ENCODE peak calls at places on chromosome 21, in five cellular contexts. Y, N, E, P and V are unnamed samples. For H3K4me1, the result is how much of the 10 kb centered on the place peaks cover.

GRCh38 chr21:21232320-21232719 is 234.1 kb downstream of the NCAM2 start:
- DNase-seq in Y (peak), N (no peak), E (peak), P (no peak), V (no peak)

GRCh38 chr21:40049031-40049958 is 182.1 kb downstream of the PCP4 start:
- DNase-seq in Y (peak), N (peak), E (peak), P (peak), V (peak)

GRCh38 chr21:31335957-31336738 is 7.9 kb downstream of the TIAM1 start:
- DNase-seq in Y (no peak), N (peak), E (peak), P (peak), V (no peak)

GRCh38 chr21:39556176-39556575 is 56.6 kb upstream of the B3GALT5 start:
- DNase-seq in Y (no peak), N (no peak), E (no peak), P (no peak), V (no peak)

GRCh38 chr21:35593000-35593502 is 467.3 kb downstream of the SETD4 start:
- DNase-seq in Y (no peak), N (no peak), E (peak), P (peak), V (no peak)

GRCh38 chr21:31425158-31425557 is 81.1 kb upstream of the TIAM1 start:
- DNase-seq in Y (no peak), N (no peak), E (no peak), P (no peak), V (no peak)

GRCh38 chr21:28705616-28706015 is 287.1 kb downstream of the LTN1 start:
- DNase-seq in Y (no peak), N (no peak), E (peak), P (no peak), V (no peak)

GRCh38 chr21:30577766-30578165 is 12.4 kb downstream of the KRTAP22-2 start:
- DNase-seq in Y (no peak), N (no peak), E (no peak), P (no peak), V (no peak)

GRCh38 chr21:25189497-25189896 is 417.8 kb downstream of the MRPL39 start:
- DNase-seq in Y (no peak), N (no peak), E (no peak), P (no peak), V (no peak)

GRCh38 chr21:31216206-31216605 is 127.9 kb downstream of the TIAM1 start:
- DNase-seq in Y (no peak), N (no peak), E (peak), P (no peak), V (no peak)

GRCh38 chr21:35025206-35026152 is 23.6 kb downstream of the RUNX1 start:
- DNase-seq in Y (no peak), N (no peak), E (no peak), P (no peak), V (no peak)

GRCh38 chr21:35202431-35202830 is 153.3 kb upstream of the RUNX1 start:
- DNase-seq in Y (no peak), N (no peak), E (peak), P (no peak), V (no peak)

GRCh38 chr21:8992731-8993174 is 1528.6 kb upstream of the TPTE start:
- DNase-seq in Y (no peak), N (no peak), E (no peak), P (no peak), V (no peak)

GRCh38 chr21:17438642-17439041 is 74.2 kb upstream of the CXADR start:
- DNase-seq in Y (no peak), N (no peak), E (no peak), P (no peak), V (no peak)

GRCh38 chr21:28193189-28193588 is 799.5 kb downstream of the LTN1 start:
- DNase-seq in Y (no peak), N (no peak), E (no peak), P (no peak), V (no peak)

GRCh38 chr21:32515869-32516268 is 69.5 kb downstream of the TCP10L start:
- DNase-seq in Y (no peak), N (no peak), E (peak), P (no peak), V (no peak)

GRCh38 chr21:28485301-28486022 is 507.2 kb downstream of the LTN1 start:
- DNase-seq in Y (no peak), N (no peak), E (peak), P (no peak), V (no peak)

GRCh38 chr21:35428489-35428888 is 379.4 kb upstream of the RUNX1 start:
- DNase-seq in Y (peak), N (peak), E (no peak), P (no peak), V (peak)

GRCh38 chr21:35520302-35520701 is 471.2 kb upstream of the RUNX1 start:
- DNase-seq in Y (no peak), N (no peak), E (no peak), P (no peak), V (no peak)

GRCh38 chr21:29477941-29478340 is 179.2 kb downstream of the BACH1 start:
- DNase-seq in Y (no peak), N (no peak), E (peak), P (peak), V (no peak)

GRCh38 chr21:33642896-33643657 is 776 bp downstream of the ITSN1 start:
- DNase-seq in Y (peak), N (no peak), E (peak), P (peak), V (no peak)

GRCh38 chr21:34202553-34203332 is 129.4 kb downstream of the MRPS6 start:
- DNase-seq in Y (peak), N (no peak), E (no peak), P (no peak), V (peak)

GRCh38 chr21:33273044-33273443 is 6.9 kb downstream of the IL10RB start:
- DNase-seq in Y (no peak), N (no peak), E (no peak), P (peak), V (no peak)

GRCh38 chr21:34999397-34999941 is 49.6 kb downstream of the RUNX1 start:
- DNase-seq in Y (no peak), N (no peak), E (no peak), P (no peak), V (no peak)

GRCh38 chr21:28632718-28633408 is 359.8 kb downstream of the LTN1 start:
- DNase-seq in Y (no peak), N (no peak), E (peak), P (peak), V (no peak)

GRCh38 chr21:28332796-28333195 is 659.9 kb downstream of the LTN1 start:
- DNase-seq in Y (no peak), N (no peak), E (no peak), P (no peak), V (no peak)

GRCh38 chr21:32884062-32884461 is 112.5 kb upstream of the PAXBP1 start:
- DNase-seq in Y (no peak), N (no peak), E (no peak), P (no peak), V (no peak)

GRCh38 chr21:34029724-34030528 is 43.5 kb upstream of the MRPS6 start:
- DNase-seq in Y (peak), N (peak), E (peak), P (no peak), V (no peak)

GRCh38 chr21:15531986-15532385 is 197.8 kb upstream of the USP25 start:
- DNase-seq in Y (no peak), N (no peak), E (no peak), P (no peak), V (no peak)

GRCh38 chr21:34693192-34693810 is 24.5 kb downstream of the CLIC6 start:
- DNase-seq in Y (peak), N (peak), E (peak), P (peak), V (no peak)

GRCh38 chr21:39663066-39663465 is 50.3 kb downstream of the B3GALT5 start:
- DNase-seq in Y (no peak), N (no peak), E (no peak), P (no peak), V (no peak)

GRCh38 chr21:15014220-15014619 is 50.6 kb downstream of the NRIP1 start:
- DNase-seq in Y (no peak), N (no peak), E (peak), P (no peak), V (no peak)

GRCh38 chr21:36236052-36236730 is 79.6 kb downstream of the DOP1B start:
- DNase-seq in Y (no peak), N (no peak), E (no peak), P (no peak), V (no peak)

GRCh38 chr21:14942801-14943490 is 121.9 kb downstream of the NRIP1 start:
- DNase-seq in Y (no peak), N (no peak), E (peak), P (no peak), V (no peak)

GRCh38 chr21:22561946-22562345 is 1563.7 kb downstream of the NCAM2 start:
- DNase-seq in Y (no peak), N (no peak), E (no peak), P (no peak), V (no peak)

GRCh38 chr21:39559511-39559910 is 53.2 kb upstream of the B3GALT5 start:
- DNase-seq in Y (no peak), N (no peak), E (no peak), P (no peak), V (no peak)

GRCh38 chr21:15703932-15704331 is 25.9 kb upstream of the USP25 start:
- DNase-seq in Y (no peak), N (no peak), E (no peak), P (no peak), V (no peak)

DNA sequence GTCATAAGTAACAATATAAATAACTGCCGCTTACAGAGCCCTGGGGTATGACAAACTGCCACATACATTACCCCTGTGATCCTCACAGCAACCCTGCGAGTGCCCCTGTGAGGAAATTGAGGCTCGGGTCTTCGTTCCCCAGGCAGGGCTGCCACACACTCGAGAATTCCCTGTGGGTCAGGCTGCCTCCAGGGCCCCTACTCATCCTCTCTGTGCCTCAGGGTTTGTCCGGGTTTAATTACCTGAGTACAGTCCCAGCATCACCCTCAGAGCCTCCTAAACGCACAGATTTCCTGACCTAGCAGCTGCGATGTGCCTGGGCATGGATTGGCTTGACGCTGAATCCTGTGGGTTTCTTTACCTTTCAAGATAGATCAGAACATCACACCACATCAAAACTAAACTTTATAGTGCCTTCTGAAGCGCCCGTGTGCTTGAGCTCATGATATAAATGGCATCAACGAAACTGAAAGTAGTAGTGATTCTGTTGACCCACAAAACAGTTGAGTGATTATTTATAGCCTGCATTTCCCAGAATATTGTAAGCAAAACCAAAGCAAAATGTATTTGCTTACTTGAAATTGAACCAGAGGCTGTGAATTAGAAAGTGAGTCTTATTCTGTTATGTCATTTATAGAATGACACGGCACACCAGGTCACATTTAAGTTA is 14.0 kb downstream of the SLC37A1 start:
- DNase-seq in Y (peak), N (no peak), E (no peak), P (no peak), V (peak)
- H3K4me1 ChIP-seq in Y (under half), N (under half), E (under half), P (under half), V (under half)

GRCh38 chr21:46452719-46453118 is 6.0 kb upstream of the DIP2A start:
- DNase-seq in Y (no peak), N (no peak), E (no peak), P (no peak), V (no peak)

GRCh38 chr21:46456750-46457149 is 1.9 kb upstream of the DIP2A start:
- DNase-seq in Y (no peak), N (no peak), E (no peak), P (no peak), V (no peak)

GRCh38 chr21:46455575-46456385 is 2.9 kb upstream of the DIP2A start:
- DNase-seq in Y (peak), N (no peak), E (peak), P (peak), V (no peak)

GRCh38 chr21:46454142-46454541 is 4.5 kb upstream of the DIP2A start:
- DNase-seq in Y (no peak), N (no peak), E (peak), P (no peak), V (no peak)

DNA sequence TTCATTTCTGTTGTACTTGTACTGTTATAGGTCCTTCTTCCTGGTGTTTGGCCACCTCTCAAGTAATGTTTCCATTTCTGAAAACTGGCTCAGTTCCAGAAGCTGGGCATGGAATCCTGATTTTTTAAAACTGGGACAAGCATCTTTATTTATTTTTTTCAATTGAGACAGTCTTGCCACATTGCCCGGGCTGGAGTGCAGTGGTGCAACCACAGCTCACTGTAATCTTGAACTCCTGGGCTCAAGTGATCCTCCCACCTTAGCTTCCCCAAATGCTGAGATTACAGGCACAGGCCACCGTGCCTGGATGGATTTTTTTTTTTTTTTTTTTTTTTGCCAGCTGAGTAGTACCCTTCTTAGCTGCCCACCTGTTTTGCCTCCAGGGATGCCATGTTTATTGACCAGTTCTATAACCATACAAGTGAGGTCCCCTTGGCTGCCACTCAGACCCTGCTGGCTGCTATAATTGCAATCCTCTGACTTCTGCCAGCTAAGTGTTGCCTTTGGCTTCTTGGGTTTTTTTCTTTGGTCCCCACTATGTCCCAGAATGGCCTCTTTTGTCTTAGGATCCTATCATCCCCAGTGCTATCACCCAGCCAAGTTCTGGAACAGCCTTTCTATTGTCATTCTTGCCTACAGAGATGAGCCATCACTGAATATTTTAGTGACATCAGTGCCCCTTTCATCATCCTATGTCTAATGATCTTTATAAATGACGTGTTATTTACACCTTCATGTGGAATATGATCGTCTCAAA is 3.9 kb upstream of the DIP2A start:
- DNase-seq in Y (peak), N (no peak), E (no peak), P (no peak), V (no peak)
- H3K27ac ChIP-seq in Y (no peak), N (no peak), E (no peak), P (peak), V (no peak)

DNA sequence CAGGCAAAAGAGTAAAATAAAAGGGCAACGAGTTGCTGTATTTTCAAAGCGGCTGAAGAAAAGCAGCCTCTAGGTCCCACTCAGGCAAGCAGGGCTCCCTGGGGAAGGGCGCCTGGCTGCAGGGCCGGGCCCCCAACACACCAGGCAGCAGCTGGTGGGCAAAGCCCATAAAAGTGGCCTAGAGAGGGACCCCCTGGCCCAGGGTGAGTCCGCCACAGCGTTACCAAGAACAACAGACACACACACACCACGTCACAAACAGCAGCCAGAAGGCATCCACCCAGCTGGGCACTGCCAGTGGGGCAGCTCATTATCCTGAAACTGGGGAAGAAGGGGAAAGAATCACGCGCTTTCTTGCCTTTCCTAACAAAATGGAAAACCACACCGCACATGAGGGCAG is 4.7 kb downstream of the SUMO3 start:
- DNase-seq in Y (no peak), N (no peak), E (no peak), P (no peak), V (no peak)
- H3K4me1 ChIP-seq in Y (under half), N (under half), E (under half), P (under half), V (under half)

DNA sequence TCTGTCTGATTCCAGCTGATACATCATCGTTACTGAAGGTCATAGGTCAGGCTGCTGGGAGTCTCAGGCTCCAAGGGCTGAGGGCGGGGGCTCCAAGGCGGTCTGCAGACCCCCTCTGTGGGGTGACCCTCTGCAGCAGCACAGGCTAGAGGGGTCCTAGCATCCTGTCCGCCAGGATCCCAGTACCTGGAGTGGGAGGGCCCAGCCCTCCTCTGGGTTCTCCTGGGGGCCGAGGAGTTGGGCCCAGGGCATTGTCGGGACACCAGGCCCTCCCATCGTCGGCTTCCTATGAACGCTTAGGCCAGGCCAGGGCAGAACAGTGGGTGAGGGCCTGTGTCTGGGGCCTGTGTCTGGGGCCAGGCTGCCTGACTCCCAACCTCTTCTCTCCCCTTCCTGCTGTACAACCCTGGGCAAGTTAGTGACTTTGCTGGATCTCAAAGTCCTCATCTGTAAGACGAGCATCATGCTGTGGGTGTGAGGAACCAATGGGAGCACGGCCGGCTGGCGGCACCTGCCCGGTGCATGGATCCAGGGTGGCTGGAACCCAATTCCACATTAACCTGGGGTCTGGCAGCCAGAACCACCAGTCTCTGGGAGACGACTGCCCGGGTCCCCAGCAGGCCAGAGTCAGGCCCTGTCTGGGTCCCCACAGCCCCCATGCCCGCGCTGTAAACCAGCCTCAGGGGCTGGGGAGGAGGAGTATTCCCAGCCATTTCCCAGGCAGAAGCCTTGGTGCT is 56.2 kb upstream of the COL18A1 start:
- DNase-seq in Y (no peak), N (no peak), E (no peak), P (no peak), V (no peak)
- H3K27ac ChIP-seq in Y (no peak), N (peak), E (no peak), P (no peak), V (peak)

GRCh38 chr21:38269567-38269917 is 12.8 kb downstream of the KCNJ15 start:
- DNase-seq in Y (no peak), N (no peak), E (no peak), P (no peak), V (no peak)
- H3K4me1 ChIP-seq in Y (under half), N (under half), E (under half), P (under half), V (under half)

DNA sequence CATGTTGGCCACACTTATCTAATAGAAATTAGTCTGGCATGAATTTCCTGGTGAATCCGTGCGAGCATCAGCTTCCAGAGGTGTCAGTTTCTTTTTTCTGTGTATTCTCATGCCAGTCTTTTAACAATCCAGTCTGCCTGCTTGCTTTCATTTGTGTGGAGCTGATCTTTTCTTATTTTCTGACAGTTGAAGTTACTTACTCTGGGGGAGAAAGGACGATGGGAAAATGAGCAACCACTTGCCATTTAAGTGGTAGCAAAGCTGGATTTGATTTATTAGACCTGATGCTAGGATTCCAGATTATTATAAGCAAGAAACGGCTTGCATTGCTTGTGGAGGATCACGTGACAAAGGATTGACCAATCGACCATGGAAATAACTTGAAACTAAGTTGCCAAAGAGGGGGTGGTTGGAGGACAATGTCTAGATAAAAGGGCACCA is 24.3 kb upstream of the APP start:
- DNase-seq in Y (no peak), N (no peak), E (peak), P (no peak), V (no peak)
- H3K27ac ChIP-seq in Y (no peak), N (no peak), E (no peak), P (no peak), V (no peak)

DNA sequence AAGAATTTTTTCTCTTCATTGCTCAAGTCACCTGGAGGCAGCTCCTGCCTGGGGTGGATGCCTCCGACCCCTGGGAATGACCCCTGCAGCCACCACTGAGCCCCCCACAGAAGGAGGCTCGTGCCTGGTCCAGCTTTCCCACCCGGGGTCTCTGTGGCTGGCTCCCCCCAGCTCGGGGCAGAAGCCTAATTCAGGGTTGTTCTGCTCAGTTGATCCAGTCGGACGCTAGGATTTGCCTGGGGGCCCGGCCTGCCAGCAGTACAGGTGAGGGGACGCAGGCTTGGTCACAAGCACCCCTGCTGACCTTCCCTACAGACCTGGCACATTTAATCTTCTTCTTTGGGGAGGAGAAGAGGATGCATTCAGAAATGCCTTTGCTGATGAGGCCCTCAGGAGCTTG is 53.6 kb upstream of the POFUT2 start:
- DNase-seq in Y (no peak), N (no peak), E (no peak), P (no peak), V (no peak)
- H3K4me1 ChIP-seq in Y (under half), N (under half), E (under half), P (under half), V (under half)